ENCODE peak calls at places on chromosomes 6 and 20, in six cellular contexts. J is ovary, K is suprapubic skin, E is GM06990, Y is endodermal cell, S is PC-9. L is an unnamed sample. For H3K27me3, the result is how much of the 10 kb centered on the place peaks cover.

GRCh38 chr6:166333172-166333995 is 9.0 kb downstream of the SFT2D1 start:
- DNase-seq in J (no peak), E (peak), S (no peak), Y (no peak), K (no peak), L (no peak)

GRCh38 chr20:4483481-4483880 is 238.2 kb upstream of the PRND start:
- DNase-seq in S (no peak), K (no peak), Y (no peak), J (no peak), E (no peak), L (no peak)

GRCh38 chr20:8670900-8671229 is 398.0 kb upstream of the PLCB4 start:
- DNase-seq in J (no peak), K (no peak), E (no peak), S (no peak), Y (no peak), L (peak)

GRCh38 chr6:33123732-33124524 is 48.1 kb downstream of the HLA-DPB1 start:
- DNase-seq in K (no peak), J (no peak), Y (peak), E (no peak), S (peak), L (no peak)

GRCh38 chr6:48423640-48424365 is 312.8 kb upstream of the PTCHD4 start:
- DNase-seq in E (no peak), Y (no peak), S (no peak), J (no peak), K (no peak), L (no peak)

GRCh38 chr20:1664911-1665310 is 7.3 kb upstream of the SIRPG start:
- DNase-seq in J (no peak), E (peak), Y (no peak), S (no peak), K (no peak), L (no peak)

GRCh38 chr6:161162722-161163121 is 111.1 kb downstream of the AGPAT4 start:
- DNase-seq in S (no peak), J (no peak), E (no peak), Y (no peak), K (peak), L (no peak)

GRCh38 chr20:33670715-33671499 is 3.3 kb downstream of the NECAB3 start:
- DNase-seq in J (no peak), K (no peak), S (no peak), E (no peak), Y (no peak), L (no peak)

GRCh38 chr20:62378215-62378614 is 8.7 kb upstream of the RPS21 start:
- DNase-seq in Y (peak), E (no peak), K (no peak), S (peak), J (no peak), L (no peak)

GRCh38 chr6:150894191-150894744 is 28.8 kb downstream of the MTHFD1L start:
- DNase-seq in S (no peak), J (no peak), Y (no peak), K (peak), E (no peak), L (no peak)

GRCh38 chr20:33183292-33183691 is 15.3 kb downstream of the BPIFA2 start:
- DNase-seq in J (no peak), E (no peak), Y (no peak), S (no peak), K (no peak), L (no peak)

GRCh38 chr6:11681770-11682169 is 96.8 kb downstream of the ADTRP start:
- DNase-seq in S (no peak), Y (no peak), E (no peak), J (no peak), K (no peak), L (no peak)

GRCh38 chr20:38221041-38221589 is 39.4 kb downstream of the KIAA1755 start:
- DNase-seq in J (peak), E (peak), Y (peak), S (peak), K (no peak), L (no peak)

GRCh38 chr6:133408543-133408942 is 167.4 kb downstream of the EYA4 start:
- DNase-seq in J (no peak), Y (no peak), E (no peak), K (no peak), S (no peak), L (no peak)

GRCh38 chr20:25695532-25696383 is 895 bp downstream of the ZNF337 start:
- DNase-seq in J (no peak), S (no peak), K (no peak), Y (no peak), E (no peak), L (no peak)

GRCh38 chr6:3312604-3313167 is 53.9 kb downstream of the PSMG4 start:
- DNase-seq in K (peak), Y (peak), S (no peak), J (no peak), E (no peak), L (no peak)

GRCh38 chr20:5197847-5198650 is 71.2 kb downstream of the CDS2 start:
- DNase-seq in K (no peak), E (no peak), S (no peak), J (no peak), Y (no peak), L (no peak)

GRCh38 chr6:113359155-113360140 is 497.7 kb upstream of the MARCKS start:
- DNase-seq in K (no peak), J (no peak), Y (no peak), E (no peak), S (no peak), L (no peak)

GRCh38 chr6:143962644-143962929 is 45.5 kb downstream of the PLAGL1 start:
- DNase-seq in S (peak), E (no peak), K (no peak), J (peak), Y (peak), L (peak)

GRCh38 chr6:161373905-161374451 is 100.1 kb upstream of the AGPAT4 start:
- DNase-seq in J (peak), S (peak), E (no peak), K (no peak), Y (peak), L (no peak)

GRCh38 chr6:118705799-118706481 is 54.5 kb upstream of the CEP85L start:
- DNase-seq in J (no peak), K (no peak), S (peak), E (peak), Y (peak), L (no peak)

GRCh38 chr6:32973144-32973854 is 4.9 kb downstream of the BRD2 start:
- DNase-seq in S (peak), Y (peak), J (peak), K (no peak), E (no peak), L (no peak)

GRCh38 chr6:142613981-142614380 is 312.2 kb downstream of the ADGRG6 start:
- DNase-seq in J (no peak), E (no peak), S (peak), K (no peak), Y (peak), L (no peak)

GRCh38 chr6:48883116-48883515 is 579.9 kb downstream of the MMUT start:
- DNase-seq in K (no peak), J (no peak), Y (no peak), E (no peak), S (no peak), L (no peak)

GRCh38 chr6:21227486-21227885 is 366.1 kb upstream of the SOX4 start:
- DNase-seq in S (no peak), Y (no peak), E (no peak), J (no peak), K (no peak), L (no peak)

GRCh38 chr6:85479221-85479620 is 29.3 kb downstream of the NT5E start:
- DNase-seq in E (no peak), Y (peak), J (no peak), K (no peak), S (no peak), L (no peak)

GRCh38 chr6:116969211-116969863 is 92.3 kb downstream of the RFX6 start:
- DNase-seq in Y (peak), K (no peak), E (no peak), J (no peak), S (peak), L (no peak)

GRCh38 chr6:137813308-137813707 is 53.8 kb upstream of the TNFAIP3 start:
- DNase-seq in K (no peak), Y (no peak), J (no peak), E (no peak), S (no peak), L (no peak)

GRCh38 chr20:3071610-3072529 is at the start of gene OXT:
- DNase-seq in Y (peak), J (no peak), E (no peak), S (no peak), K (no peak), L (no peak)

GRCh38 chr20:38842017-38842416 is 36.5 kb downstream of the PPP1R16B start:
- DNase-seq in S (no peak), Y (no peak), E (no peak), K (no peak), J (no peak), L (no peak)

GRCh38 chr20:45300961-45301360 is 5.7 kb upstream of the RBPJL start:
- DNase-seq in K (no peak), S (peak), Y (peak), J (no peak), E (no peak), L (no peak)
- TF ChIP-seq CTCF in K (no peak), S (peak), Y (peak), J (no peak), E (peak), L (peak)

DNA sequence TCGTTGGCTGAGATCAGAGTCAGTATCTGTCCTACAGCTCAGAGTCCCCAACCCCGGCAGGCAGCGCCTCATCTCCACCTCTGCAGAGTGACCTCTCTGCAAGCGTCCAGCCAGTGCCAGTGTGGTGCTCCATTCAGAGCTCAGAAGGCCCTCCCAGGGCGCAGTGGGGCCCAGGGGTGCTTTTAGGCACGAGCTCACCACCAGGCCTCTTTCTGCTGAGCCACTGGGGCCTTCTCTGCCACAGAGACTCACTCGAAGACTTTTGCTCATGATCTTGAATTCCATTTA is 93.8 kb upstream of the PMEPA1 start:
- DNase-seq in Y (no peak), K (no peak), J (no peak), E (no peak), S (no peak), L (no peak)
- H3K27me3 ChIP-seq in Y (under half), K (under half), J (under half), E (under half), S (under half), L (under half)

GRCh38 chr20:10322073-10323012 is 103.7 kb downstream of the SNAP25 start:
- DNase-seq in Y (no peak), S (no peak), J (no peak), E (no peak), K (no peak), L (no peak)
- H3K4me3 ChIP-seq in Y (no peak), S (no peak), J (no peak), E (no peak), K (no peak), L (no peak)

DNA sequence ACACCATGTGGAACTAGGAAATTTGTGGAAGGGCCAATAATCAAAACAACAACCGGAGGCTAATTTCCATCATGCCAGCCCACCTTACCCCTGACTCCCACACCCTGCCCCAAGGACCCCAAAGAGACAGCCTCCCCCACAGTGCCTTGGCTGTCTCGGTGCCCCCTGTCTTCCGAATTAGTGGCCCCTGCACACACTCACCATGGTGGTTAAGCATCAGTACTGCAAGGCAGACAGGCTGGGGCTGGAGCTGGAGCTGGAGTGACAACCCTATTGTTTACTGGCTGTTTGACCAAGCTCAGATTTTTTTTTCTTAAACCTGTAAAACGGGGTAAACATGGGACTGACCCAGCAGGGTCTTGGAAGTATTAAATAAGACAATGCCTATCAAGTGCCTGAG is 238.0 kb downstream of the TFAP2C start:
- DNase-seq in Y (no peak), K (no peak), S (no peak), J (no peak), E (no peak), L (no peak)
- TF ChIP-seq CTCF in Y (peak), K (no peak), S (no peak), J (no peak), E (no peak), L (no peak)

DNA sequence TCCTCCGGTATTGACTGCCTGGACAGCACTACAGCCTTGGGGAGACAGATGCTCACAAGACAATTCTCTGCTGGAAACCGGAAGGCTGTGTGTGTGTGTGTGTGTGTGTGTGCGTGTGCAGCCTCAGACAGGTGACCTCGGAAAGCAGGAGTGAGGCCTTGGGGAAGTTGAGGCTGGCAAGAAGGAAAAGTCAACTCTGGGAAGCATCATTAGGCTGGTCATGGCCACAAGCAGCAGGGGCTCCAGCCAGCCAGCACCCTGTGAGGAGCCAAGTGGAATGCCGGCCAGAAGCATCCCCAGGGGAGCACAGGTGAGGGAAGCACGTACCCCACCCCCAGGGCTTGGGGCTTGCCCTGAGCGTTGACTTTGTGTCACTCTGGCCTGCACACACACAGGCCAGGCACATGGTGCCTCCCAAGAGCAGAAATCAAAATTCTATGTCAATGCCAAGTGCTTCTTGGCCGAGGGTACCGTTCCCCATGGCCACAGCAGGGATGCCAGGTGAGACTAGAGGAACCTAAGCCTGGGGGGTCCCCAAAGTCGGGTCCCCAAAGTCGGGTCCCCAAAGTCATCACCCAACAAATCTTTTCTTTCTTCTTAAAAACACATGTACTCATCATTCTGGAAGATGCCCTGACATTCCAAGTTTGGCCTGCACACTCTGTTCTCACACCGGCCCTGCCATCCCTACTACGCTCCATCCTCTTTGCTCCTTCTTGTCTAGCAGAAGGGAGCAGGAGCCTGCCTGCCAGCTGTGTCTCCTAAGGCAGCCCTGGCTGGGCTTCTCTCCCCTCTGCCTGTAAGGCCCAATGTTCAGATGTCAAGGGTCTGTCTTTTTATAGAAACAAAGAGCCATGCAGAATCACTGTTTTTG is 26.7 kb downstream of the FOXA2 start:
- DNase-seq in J (no peak), S (no peak), E (no peak), K (no peak), Y (no peak), L (no peak)
- H3K27me3 ChIP-seq in J (under half), S (under half), E (under half), K (half or more), Y (under half), L (under half)

DNA sequence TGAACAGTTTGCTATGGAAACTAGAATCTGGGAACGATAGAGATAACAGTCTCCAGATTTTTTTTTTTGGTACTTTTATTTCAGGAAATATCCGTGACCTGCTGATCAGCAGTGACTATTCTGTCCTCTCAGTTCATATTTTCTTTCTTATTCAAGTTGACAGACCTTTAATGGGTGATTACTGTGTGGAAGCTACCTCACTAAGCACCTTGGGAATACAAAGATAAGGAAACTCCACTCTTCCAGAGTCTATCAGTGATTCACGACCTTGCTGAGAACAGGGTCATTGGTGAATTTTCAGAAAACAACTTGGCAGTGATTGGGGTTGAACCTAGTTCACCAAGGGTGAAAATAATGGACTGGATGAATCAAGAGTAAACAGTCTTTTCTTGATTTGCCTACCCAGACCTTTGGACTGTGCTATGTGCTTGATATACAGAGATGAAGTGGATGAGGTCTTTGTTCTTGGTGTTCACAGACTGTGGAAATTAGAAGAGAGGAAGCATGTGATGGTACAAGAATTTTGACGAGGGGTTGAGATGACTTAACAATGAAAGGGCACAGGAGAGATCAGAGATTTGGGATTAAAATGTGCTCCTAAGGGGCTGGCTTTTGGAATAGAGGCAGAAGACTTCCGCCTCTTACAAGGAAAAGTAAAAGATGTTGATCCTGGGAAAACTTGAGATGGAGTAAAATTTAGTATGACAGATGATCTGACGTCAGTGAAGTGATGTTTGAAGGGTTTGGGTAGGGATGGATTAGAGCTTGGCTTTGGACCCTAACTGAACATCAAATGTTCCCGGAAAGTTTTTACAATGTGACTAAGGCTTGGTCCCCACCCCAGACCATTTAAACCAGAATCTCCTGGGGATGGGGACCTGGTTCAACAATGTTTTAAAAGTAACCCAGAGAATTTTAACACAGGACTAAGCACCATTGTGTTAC is 1.2 kb downstream of the KAT14 start:
- DNase-seq in E (no peak), J (no peak), K (no peak), S (no peak), Y (no peak), L (no peak)
- H3K4me3 ChIP-seq in E (peak), J (peak), K (peak), S (peak), Y (peak), L (peak)

GRCh38 chr6:24238700-24239099 is 112.7 kb downstream of the NRSN1 start:
- DNase-seq in S (no peak), E (no peak), Y (no peak), J (no peak), K (no peak), L (no peak)

GRCh38 chr6:24242924-24243323 is 114.9 kb downstream of the DCDC2 start:
- DNase-seq in S (no peak), E (no peak), J (no peak), K (no peak), Y (no peak), L (no peak)

GRCh38 chr6:24240380-24240779 is 114.4 kb downstream of the NRSN1 start:
- DNase-seq in J (no peak), S (no peak), E (no peak), Y (no peak), K (no peak), L (no peak)

GRCh38 chr6:24245275-24245674 is 112.6 kb downstream of the DCDC2 start:
- DNase-seq in S (no peak), E (no peak), K (no peak), Y (no peak), J (no peak), L (no peak)

DNA sequence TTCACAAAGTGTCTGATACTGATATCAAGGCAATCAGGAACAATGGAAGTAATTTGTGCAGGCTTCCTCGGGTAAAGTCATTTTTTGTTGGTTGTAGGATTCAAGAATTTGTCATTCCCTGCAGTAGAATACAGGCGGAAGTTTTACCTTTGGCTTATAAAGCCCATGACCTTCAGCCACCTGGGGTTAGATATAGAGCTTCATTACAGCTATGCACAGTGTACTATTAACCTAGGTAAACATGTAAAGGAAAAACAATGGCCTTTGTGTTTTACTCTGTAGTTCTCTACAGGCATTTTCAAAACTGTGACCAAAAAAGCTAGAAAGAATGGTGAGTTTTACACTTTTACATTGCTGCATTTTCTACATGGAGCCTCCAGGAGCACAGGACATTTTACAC is 114.9 kb downstream of the NRSN1 start:
- DNase-seq in S (no peak), E (no peak), K (no peak), J (no peak), Y (no peak), L (no peak)
- TF ChIP-seq CTCF in S (no peak), E (no peak), K (no peak), J (no peak), Y (no peak), L (no peak)

GRCh38 chr20:45462711-45463110 is 6.8 kb upstream of the WFDC2 start:
- DNase-seq in S (no peak), E (no peak), K (no peak), J (no peak), Y (no peak), L (no peak)
- H3K27me3 ChIP-seq in S (under half), E (under half), K (under half), J (under half), Y (half or more), L (under half)

L was measured in BJ.